ENCODE peak calls at places on chromosomes 7 and 10, in seven cellular contexts. N is vagina, V is NCI-H2081, B is GM18507, P is HEK293T, D is retina, Y is GM03348. G is an unnamed sample.

GRCh38 chr7:499853-500485 is 19.7 kb downstream of the PDGFA start:
- DNase-seq in P (no peak), V (no peak), B (no peak), Y (no peak), N (no peak), D (no peak), G (no peak)

GRCh38 chr7:113796557-113796956 is 122.3 kb downstream of the PPP1R3A start:
- DNase-seq in D (no peak), V (no peak), P (no peak), N (no peak), Y (no peak), B (no peak), G (no peak)

GRCh38 chr7:5586279-5586962 is 162.8 kb upstream of the TNRC18 start:
- DNase-seq in B (no peak), Y (no peak), D (no peak), V (no peak), N (no peak), P (no peak), G (no peak)

GRCh38 chr10:12958546-12959110 is 42.9 kb downstream of the CCDC3 start:
- DNase-seq in P (no peak), Y (no peak), D (no peak), B (no peak), V (no peak), N (peak), G (no peak)

GRCh38 chr7:28165971-28166955 is 14.3 kb downstream of the JAZF1 start:
- DNase-seq in Y (peak), P (no peak), V (no peak), B (no peak), D (no peak), N (no peak), G (no peak)

GRCh38 chr7:40833541-40834234 is 698.9 kb downstream of the SUGCT start:
- DNase-seq in B (no peak), P (no peak), N (no peak), D (no peak), Y (peak), V (no peak), G (no peak)

GRCh38 chr7:29488977-29489376 is 74.7 kb upstream of the PRR15 start:
- DNase-seq in B (no peak), N (no peak), V (no peak), Y (peak), D (no peak), P (no peak), G (no peak)

GRCh38 chr7:101913876-101914275 is 96.5 kb downstream of the CUX1 start:
- DNase-seq in P (no peak), D (no peak), N (no peak), V (no peak), B (no peak), Y (no peak), G (no peak)

GRCh38 chr7:73851410-73852338 is 9.3 kb upstream of the TMEM270 start:
- DNase-seq in N (no peak), P (no peak), B (no peak), D (no peak), V (no peak), Y (peak), G (no peak)

GRCh38 chr10:120477006-120477722 is 20.1 kb downstream of the PLPP4 start:
- DNase-seq in B (no peak), Y (peak), P (no peak), D (no peak), N (no peak), V (no peak), G (no peak)

GRCh38 chr10:110220383-110220782 is 13.0 kb downstream of the MXI1 start:
- DNase-seq in P (no peak), B (no peak), D (no peak), Y (no peak), N (no peak), V (no peak), G (no peak)

GRCh38 chr7:93799750-93800357 is 90.7 kb downstream of the TFPI2 start:
- DNase-seq in P (no peak), N (no peak), D (no peak), Y (peak), B (no peak), V (peak), G (no peak)

GRCh38 chr7:2721842-2722241 is 33.8 kb downstream of the AMZ1 start:
- DNase-seq in P (no peak), B (no peak), N (no peak), V (no peak), D (no peak), Y (no peak), G (no peak)

GRCh38 chr7:68119411-68119810 is 1122.8 kb downstream of the TYW1 start:
- DNase-seq in B (no peak), V (no peak), P (no peak), Y (no peak), D (no peak), N (no peak), G (no peak)

GRCh38 chr10:129023057-129023456 is 444.0 kb upstream of the MGMT start:
- DNase-seq in Y (no peak), P (no peak), V (no peak), N (no peak), D (no peak), B (no peak), G (no peak)

GRCh38 chr10:48299066-48299465 is 7.4 kb upstream of the MAPK8 start:
- DNase-seq in D (no peak), B (no peak), P (no peak), Y (no peak), V (no peak), N (no peak), G (no peak)

GRCh38 chr7:18590744-18591340 is 95.3 kb downstream of the HDAC9 start:
- DNase-seq in D (no peak), Y (peak), B (no peak), V (no peak), P (peak), N (no peak), G (no peak)

GRCh38 chr7:158863611-158864506 is 7.5 kb downstream of the DYNC2I1 start:
- DNase-seq in Y (peak), N (no peak), P (no peak), B (peak), V (no peak), D (peak), G (peak)

G was measured in GM12892.